ENCODE peak calls at places on chromosomes 1 and 21, in ten cellular contexts. C, L, D, E, B, V, I, U, K and M are unnamed samples.

GRCh38 chr1:76075188-76075489 is 593 bp downstream of the ST6GALNAC3 start:
- DNase-seq in C (no peak), L (peak), D (no peak), E (no peak), B (peak), V (no peak), I (no peak), U (no peak), K (no peak), M (no peak)

GRCh38 chr1:53862507-53862906 is 24.4 kb upstream of the NDC1 start:
- DNase-seq in C (no peak), L (no peak), D (no peak), E (no peak), B (no peak), V (no peak), I (no peak), U (no peak), K (no peak), M (no peak)

GRCh38 chr1:177600936-177601335 is 368.9 kb downstream of the SEC16B start:
- DNase-seq in C (no peak), L (no peak), D (no peak), E (no peak), B (no peak), V (no peak), I (no peak), U (no peak), K (no peak), M (no peak)

GRCh38 chr1:244010191-244010590 is 40.9 kb upstream of the ZBTB18 start:
- DNase-seq in C (no peak), L (peak), D (no peak), E (no peak), B (no peak), V (no peak), I (no peak), U (no peak), K (no peak), M (no peak)

GRCh38 chr1:151419819-151420218 is 20.4 kb downstream of the PSMB4 start:
- DNase-seq in C (no peak), L (no peak), D (no peak), E (no peak), B (no peak), V (no peak), I (no peak), U (no peak), K (no peak), M (no peak)

GRCh38 chr1:109263597-109264378 is 14.4 kb downstream of the CELSR2 start:
- DNase-seq in C (peak), L (peak), D (peak), E (peak), B (peak), V (peak), I (peak), U (no peak), K (peak), M (peak)

GRCh38 chr1:56798053-56798471 is 21.1 kb downstream of the FYB2 start:
- DNase-seq in C (peak), L (no peak), D (no peak), E (no peak), B (no peak), V (no peak), I (no peak), U (no peak), K (peak), M (no peak)

GRCh38 chr1:151993734-151994496 is at the start of gene S100A10:
- DNase-seq in C (peak), L (peak), D (no peak), E (peak), B (peak), V (peak), I (peak), U (no peak), K (peak), M (no peak)

GRCh38 chr1:178023181-178023618 is 53.3 kb upstream of the SEC16B start:
- DNase-seq in C (no peak), L (no peak), D (no peak), E (no peak), B (no peak), V (no peak), I (no peak), U (no peak), K (no peak), M (no peak)

GRCh38 chr1:77548285-77548684 is 134.2 kb downstream of the ZZZ3 start:
- DNase-seq in C (no peak), L (no peak), D (no peak), E (no peak), B (no peak), V (no peak), I (no peak), U (no peak), K (no peak), M (no peak)

GRCh38 chr1:150536836-150537731 is 12.1 kb upstream of the ADAMTSL4 start:
- DNase-seq in C (no peak), L (no peak), D (no peak), E (no peak), B (no peak), V (no peak), I (no peak), U (no peak), K (peak), M (no peak)

GRCh38 chr1:177790566-177790965 is 179.3 kb downstream of the SEC16B start:
- DNase-seq in C (no peak), L (no peak), D (no peak), E (no peak), B (no peak), V (no peak), I (no peak), U (no peak), K (no peak), M (no peak)

GRCh38 chr1:35773711-35774110 is 3.9 kb upstream of the CLSPN start:
- DNase-seq in C (no peak), L (no peak), D (no peak), E (no peak), B (no peak), V (no peak), I (no peak), U (no peak), K (no peak), M (no peak)

GRCh38 chr1:112790920-112791722 is 76.0 kb upstream of the PPM1J start:
- DNase-seq in C (no peak), L (no peak), D (no peak), E (no peak), B (no peak), V (no peak), I (no peak), U (no peak), K (no peak), M (no peak)

GRCh38 chr1:170661646-170662411 is 2.1 kb upstream of the PRRX1 start:
- DNase-seq in C (peak), L (no peak), D (no peak), E (no peak), B (peak), V (no peak), I (no peak), U (no peak), K (peak), M (no peak)

GRCh38 chr21:41478319-41479177 is 29.4 kb downstream of the TMPRSS2 start:
- DNase-seq in C (no peak), L (no peak), D (no peak), E (no peak), B (no peak), V (no peak), I (peak), U (no peak), K (peak), M (no peak)

GRCh38 chr1:227745568-227745967 is 10.3 kb downstream of the SNAP47 start:
- DNase-seq in C (no peak), L (no peak), D (no peak), E (no peak), B (no peak), V (no peak), I (no peak), U (no peak), K (no peak), M (no peak)

GRCh38 chr1:37475380-37476086 is 1.2 kb downstream of the ZC3H12A start:
- DNase-seq in C (no peak), L (no peak), D (no peak), E (no peak), B (no peak), V (peak), I (no peak), U (no peak), K (peak), M (no peak)

GRCh38 chr1:179867493-179868330 is 9.9 kb downstream of the TOR1AIP2 start:
- DNase-seq in C (peak), L (peak), D (no peak), E (no peak), B (peak), V (peak), I (peak), U (no peak), K (peak), M (no peak)

GRCh38 chr1:19967808-19968207 is 11.6 kb downstream of the PLA2G2A start:
- DNase-seq in C (no peak), L (no peak), D (no peak), E (no peak), B (peak), V (no peak), I (no peak), U (no peak), K (no peak), M (no peak)

GRCh38 chr1:243734311-243734700 is 115.7 kb downstream of the AKT3 start:
- DNase-seq in C (no peak), L (no peak), D (no peak), E (no peak), B (no peak), V (no peak), I (no peak), U (no peak), K (no peak), M (no peak)